ENCODE peak calls at places on chromosome X, in seven cellular contexts. One of them, this sample, is unnamed.

GRCh38 chrX:13667940-13668339 is 15.0 kb downstream of the TCEANC start:
- DNase-seq in IMR-90: no peak
- DNase-seq in CD8-positive, alpha-beta memory T cell: no peak
- DNase-seq in fibroblast of lung: no peak
- DNase-seq in adipocyte: no peak
- DNase-seq in PC-9: no peak
- DNase-seq in heart right ventricle: no peak
- DNase-seq in this sample: no peak

GRCh38 chrX:24242649-24243556 is 71.0 kb downstream of the SUPT20HL2 start:
- DNase-seq in adipocyte: peak; percentile 86
- DNase-seq in PC-9: no peak
- DNase-seq in heart right ventricle: peak; percentile 61
- DNase-seq in fibroblast of lung: peak; percentile 18
- DNase-seq in IMR-90: peak; percentile 63
- DNase-seq in CD8-positive, alpha-beta memory T cell: no peak
- DNase-seq in this sample: peak; percentile 89

GRCh38 chrX:69010339-69010738 is 154.9 kb downstream of the PJA1 start:
- DNase-seq in PC-9: no peak
- DNase-seq in heart right ventricle: no peak
- DNase-seq in IMR-90: no peak
- DNase-seq in adipocyte: no peak
- DNase-seq in fibroblast of lung: no peak
- DNase-seq in CD8-positive, alpha-beta memory T cell: no peak
- DNase-seq in this sample: no peak

GRCh38 chrX:20989361-20989760 is 384.9 kb upstream of the CNKSR2 start:
- DNase-seq in fibroblast of lung: peak; percentile 1
- DNase-seq in CD8-positive, alpha-beta memory T cell: no peak
- DNase-seq in heart right ventricle: no peak
- DNase-seq in IMR-90: no peak
- DNase-seq in adipocyte: no peak
- DNase-seq in PC-9: no peak
- DNase-seq in this sample: no peak

GRCh38 chrX:97845451-97845850 is 961.7 kb downstream of the RPA4 start:
- DNase-seq in heart right ventricle: no peak
- DNase-seq in IMR-90: no peak
- DNase-seq in fibroblast of lung: no peak
- DNase-seq in CD8-positive, alpha-beta memory T cell: no peak
- DNase-seq in adipocyte: no peak
- DNase-seq in PC-9: no peak
- DNase-seq in this sample: no peak

GRCh38 chrX:24395775-24396174 is 35.3 kb downstream of the SUPT20HL1 start:
- DNase-seq in heart right ventricle: peak; percentile 64
- DNase-seq in adipocyte: peak; percentile 88
- DNase-seq in IMR-90: peak; percentile 82
- DNase-seq in CD8-positive, alpha-beta memory T cell: peak; percentile 48
- DNase-seq in fibroblast of lung: peak; percentile 73
- DNase-seq in PC-9: peak; percentile 38
- DNase-seq in this sample: peak; percentile 15

GRCh38 chrX:93422693-93423092 is 250.7 kb downstream of the NAP1L3 start:
- DNase-seq in adipocyte: peak; percentile 5
- DNase-seq in heart right ventricle: no peak
- DNase-seq in PC-9: no peak
- DNase-seq in IMR-90: peak; percentile 1
- DNase-seq in fibroblast of lung: no peak
- DNase-seq in CD8-positive, alpha-beta memory T cell: no peak
- DNase-seq in this sample: no peak

GRCh38 chrX:68703369-68703768 is 55.9 kb downstream of the STARD8 start:
- DNase-seq in CD8-positive, alpha-beta memory T cell: no peak
- DNase-seq in fibroblast of lung: no peak
- DNase-seq in PC-9: no peak
- DNase-seq in adipocyte: no peak
- DNase-seq in IMR-90: no peak
- DNase-seq in heart right ventricle: peak; percentile 48
- DNase-seq in this sample: no peak

GRCh38 chrX:7069556-7069955 is 78.0 kb upstream of the STS start:
- DNase-seq in CD8-positive, alpha-beta memory T cell: no peak
- DNase-seq in IMR-90: no peak
- DNase-seq in PC-9: no peak
- DNase-seq in fibroblast of lung: no peak
- DNase-seq in adipocyte: no peak
- DNase-seq in heart right ventricle: no peak
- DNase-seq in this sample: no peak

GRCh38 chrX:9379697-9380551 is 84.9 kb upstream of the TBL1X start:
- DNase-seq in IMR-90: peak; percentile 61
- DNase-seq in CD8-positive, alpha-beta memory T cell: no peak
- DNase-seq in adipocyte: peak; percentile 30
- DNase-seq in heart right ventricle: no peak
- DNase-seq in fibroblast of lung: peak; percentile 58
- DNase-seq in PC-9: no peak
- DNase-seq in this sample: peak; percentile 44

GRCh38 chrX:136192839-136193414 is 45.6 kb downstream of the FHL1 start:
- DNase-seq in adipocyte: peak; percentile 48
- DNase-seq in PC-9: no peak
- DNase-seq in fibroblast of lung: peak; percentile 81
- DNase-seq in IMR-90: peak; percentile 68
- DNase-seq in CD8-positive, alpha-beta memory T cell: no peak
- DNase-seq in heart right ventricle: no peak
- DNase-seq in this sample: no peak

GRCh38 chrX:136190038-136190437 is 42.7 kb downstream of the FHL1 start:
- DNase-seq in IMR-90: no peak
- DNase-seq in heart right ventricle: no peak
- DNase-seq in adipocyte: no peak
- DNase-seq in CD8-positive, alpha-beta memory T cell: no peak
- DNase-seq in PC-9: no peak
- DNase-seq in fibroblast of lung: no peak
- DNase-seq in this sample: no peak

GRCh38 chrX:136191171-136191570 is 43.8 kb downstream of the FHL1 start:
- DNase-seq in CD8-positive, alpha-beta memory T cell: no peak
- DNase-seq in PC-9: no peak
- DNase-seq in adipocyte: no peak
- DNase-seq in heart right ventricle: no peak
- DNase-seq in fibroblast of lung: no peak
- DNase-seq in IMR-90: no peak
- DNase-seq in this sample: no peak

GRCh38 chrX:136193771-136194170 is 46.4 kb downstream of the FHL1 start:
- DNase-seq in CD8-positive, alpha-beta memory T cell: no peak
- DNase-seq in adipocyte: no peak
- DNase-seq in PC-9: no peak
- DNase-seq in heart right ventricle: no peak
- DNase-seq in fibroblast of lung: no peak
- DNase-seq in IMR-90: no peak
- DNase-seq in this sample: no peak

GRCh38 chrX:136192135-136192534 is 44.8 kb downstream of the FHL1 start:
- DNase-seq in PC-9: no peak
- DNase-seq in adipocyte: no peak
- DNase-seq in fibroblast of lung: no peak
- DNase-seq in heart right ventricle: no peak
- DNase-seq in CD8-positive, alpha-beta memory T cell: no peak
- DNase-seq in IMR-90: no peak
- DNase-seq in this sample: no peak
- H3K4me3 ChIP-seq in PC-9: no peak overlapping the region
- H3K4me3 ChIP-seq in adipocyte: peak overlapping the region; percentile 2
- H3K4me3 ChIP-seq in fibroblast of lung: no peak overlapping the region
- H3K4me3 ChIP-seq in heart right ventricle: no peak overlapping the region
- H3K4me3 ChIP-seq in CD8-positive, alpha-beta memory T cell: no peak overlapping the region
- H3K4me3 ChIP-seq in IMR-90: no peak overlapping the region
- H3K4me3 ChIP-seq in this sample: no peak overlapping the region

GRCh38 chrX:129793604-129794191 is 13.9 kb downstream of the SASH3 start:
- DNase-seq in fibroblast of lung: no peak
- DNase-seq in IMR-90: no peak
- DNase-seq in adipocyte: no peak
- DNase-seq in PC-9: no peak
- DNase-seq in heart right ventricle: no peak
- DNase-seq in CD8-positive, alpha-beta memory T cell: no peak
- DNase-seq in this sample: no peak

GRCh38 chrX:129791336-129791735 is 11.6 kb downstream of the SASH3 start:
- DNase-seq in fibroblast of lung: no peak
- DNase-seq in CD8-positive, alpha-beta memory T cell: no peak
- DNase-seq in heart right ventricle: no peak
- DNase-seq in adipocyte: no peak
- DNase-seq in PC-9: no peak
- DNase-seq in IMR-90: no peak
- DNase-seq in this sample: no peak

GRCh38 chrX:129792586-129793291 is 13.0 kb downstream of the SASH3 start:
- DNase-seq in heart right ventricle: no peak
- DNase-seq in adipocyte: no peak
- DNase-seq in PC-9: no peak
- DNase-seq in IMR-90: no peak
- DNase-seq in fibroblast of lung: no peak
- DNase-seq in CD8-positive, alpha-beta memory T cell: no peak
- DNase-seq in this sample: no peak

GRCh38 chrX:129790808-129791207 is 11.1 kb downstream of the SASH3 start:
- DNase-seq in adipocyte: no peak
- DNase-seq in PC-9: no peak
- DNase-seq in IMR-90: no peak
- DNase-seq in fibroblast of lung: no peak
- DNase-seq in heart right ventricle: no peak
- DNase-seq in CD8-positive, alpha-beta memory T cell: no peak
- DNase-seq in this sample: no peak

DNA sequence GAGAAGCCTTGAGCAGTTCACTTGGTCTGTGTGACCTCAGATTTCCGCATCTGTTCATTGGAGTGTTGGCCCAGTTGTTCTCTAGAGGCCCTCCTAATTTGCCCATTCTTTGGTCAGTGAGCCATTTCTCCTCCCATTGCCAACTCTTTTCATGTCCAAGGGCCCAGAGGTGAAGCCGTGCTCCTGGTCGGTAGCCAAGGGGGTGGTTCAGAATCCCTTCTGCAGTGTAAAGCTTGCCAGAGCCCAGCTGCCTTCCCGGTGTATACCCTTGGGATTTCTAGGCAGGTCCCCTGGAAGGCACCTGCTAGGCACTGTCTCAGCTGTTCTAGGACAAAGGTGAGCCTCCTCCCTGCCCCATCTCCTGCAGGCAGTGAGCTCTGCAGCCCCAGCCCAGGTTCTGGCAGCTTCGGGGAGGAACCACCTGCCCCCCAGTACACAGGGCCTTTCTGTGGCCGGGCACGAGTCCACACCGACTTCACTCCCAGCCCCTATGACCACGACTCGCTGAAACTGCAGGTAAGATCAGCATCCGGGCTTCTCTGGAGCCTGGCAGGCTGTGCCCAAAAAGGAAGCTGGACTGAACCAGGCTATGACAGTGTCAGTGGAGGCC is 12.3 kb downstream of the SASH3 start:
- DNase-seq in IMR-90: no peak
- DNase-seq in adipocyte: no peak
- DNase-seq in fibroblast of lung: no peak
- DNase-seq in heart right ventricle: no peak
- DNase-seq in CD8-positive, alpha-beta memory T cell: no peak
- DNase-seq in PC-9: no peak
- DNase-seq in this sample: no peak
- H3K36me3 ChIP-seq in IMR-90: no peaks in the 10 kb centered on the region
- H3K36me3 ChIP-seq in adipocyte: no peaks in the 10 kb centered on the region
- H3K36me3 ChIP-seq in fibroblast of lung: no peaks in the 10 kb centered on the region
- H3K36me3 ChIP-seq in heart right ventricle: peaks cover 86% of the 10 kb centered on the region
- H3K36me3 ChIP-seq in CD8-positive, alpha-beta memory T cell: peaks cover 43% of the 10 kb centered on the region
- H3K36me3 ChIP-seq in PC-9: no peaks in the 10 kb centered on the region
- H3K36me3 ChIP-seq in this sample: no peaks in the 10 kb centered on the region

GRCh38 chrX:101079736-101080135 is 1.1 kb downstream of the TMEM35A start:
- DNase-seq in adipocyte: no peak
- DNase-seq in CD8-positive, alpha-beta memory T cell: no peak
- DNase-seq in fibroblast of lung: no peak
- DNase-seq in PC-9: no peak
- DNase-seq in IMR-90: no peak
- DNase-seq in heart right ventricle: no peak
- DNase-seq in this sample: no peak

GRCh38 chrX:101081257-101081656 is 2.6 kb downstream of the TMEM35A start:
- DNase-seq in fibroblast of lung: peak; percentile 16
- DNase-seq in CD8-positive, alpha-beta memory T cell: no peak
- DNase-seq in adipocyte: no peak
- DNase-seq in PC-9: no peak
- DNase-seq in IMR-90: no peak
- DNase-seq in heart right ventricle: no peak
- DNase-seq in this sample: no peak

GRCh38 chrX:101079223-101079622 is 544 bp downstream of the TMEM35A start:
- DNase-seq in heart right ventricle: no peak
- DNase-seq in IMR-90: peak; percentile 32
- DNase-seq in fibroblast of lung: peak; percentile 12
- DNase-seq in PC-9: no peak
- DNase-seq in adipocyte: peak; percentile 15
- DNase-seq in CD8-positive, alpha-beta memory T cell: no peak
- DNase-seq in this sample: no peak

GRCh38 chrX:101080326-101080725 is 1.6 kb downstream of the TMEM35A start:
- DNase-seq in CD8-positive, alpha-beta memory T cell: no peak
- DNase-seq in fibroblast of lung: no peak
- DNase-seq in PC-9: no peak
- DNase-seq in adipocyte: no peak
- DNase-seq in heart right ventricle: no peak
- DNase-seq in IMR-90: no peak
- DNase-seq in this sample: no peak

DNA sequence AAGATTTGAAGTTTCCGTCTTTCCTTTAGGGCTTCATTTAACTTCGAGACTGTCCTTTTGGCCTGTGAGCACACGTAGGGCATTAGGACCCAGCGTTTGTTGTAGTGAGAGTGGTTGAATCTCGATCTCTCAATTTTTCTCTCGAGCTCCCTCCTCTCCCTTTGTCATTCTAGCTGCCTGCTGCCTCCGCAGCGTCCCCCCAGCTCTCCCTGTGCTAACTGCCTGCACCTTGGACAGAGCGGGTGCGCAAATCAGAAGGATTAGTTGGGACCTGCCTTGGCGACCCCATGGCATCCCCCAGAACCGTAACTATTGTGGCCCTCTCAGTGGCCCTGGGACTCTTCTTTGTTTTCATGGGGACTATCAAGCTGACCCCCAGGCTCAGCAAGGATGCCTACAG is at the start of gene TMEM35A:
- DNase-seq in PC-9: no peak
- DNase-seq in adipocyte: peak; percentile 44
- DNase-seq in heart right ventricle: no peak
- DNase-seq in fibroblast of lung: peak; percentile 44
- DNase-seq in IMR-90: peak; percentile 51
- DNase-seq in CD8-positive, alpha-beta memory T cell: no peak
- DNase-seq in this sample: no peak
- H3K4me3 ChIP-seq in PC-9: no peak within 1 kb of the TSS
- H3K4me3 ChIP-seq in adipocyte: peak within 1 kb of the TSS; percentile 67
- H3K4me3 ChIP-seq in heart right ventricle: peak within 1 kb of the TSS; percentile 47
- H3K4me3 ChIP-seq in fibroblast of lung: peak within 1 kb of the TSS; percentile 85
- H3K4me3 ChIP-seq in IMR-90: peak within 1 kb of the TSS; percentile 72
- H3K4me3 ChIP-seq in CD8-positive, alpha-beta memory T cell: no peak within 1 kb of the TSS
- H3K4me3 ChIP-seq in this sample: no peak within 1 kb of the TSS

GRCh38 chrX:40058719-40059118 is 39.0 kb downstream of the BCOR start:
- DNase-seq in heart right ventricle: no peak
- DNase-seq in adipocyte: no peak
- DNase-seq in CD8-positive, alpha-beta memory T cell: no peak
- DNase-seq in fibroblast of lung: no peak
- DNase-seq in PC-9: no peak
- DNase-seq in IMR-90: no peak
- DNase-seq in this sample: no peak

GRCh38 chrX:40056420-40056819 is 41.3 kb downstream of the BCOR start:
- DNase-seq in adipocyte: no peak
- DNase-seq in fibroblast of lung: no peak
- DNase-seq in CD8-positive, alpha-beta memory T cell: no peak
- DNase-seq in IMR-90: no peak
- DNase-seq in heart right ventricle: no peak
- DNase-seq in PC-9: no peak
- DNase-seq in this sample: peak; percentile 6

GRCh38 chrX:40054793-40055192 is 43.0 kb downstream of the BCOR start:
- DNase-seq in adipocyte: no peak
- DNase-seq in fibroblast of lung: peak; percentile 23
- DNase-seq in PC-9: no peak
- DNase-seq in heart right ventricle: no peak
- DNase-seq in IMR-90: peak; percentile 62
- DNase-seq in CD8-positive, alpha-beta memory T cell: no peak
- DNase-seq in this sample: no peak

GRCh38 chrX:40057405-40057804 is 40.4 kb downstream of the BCOR start:
- DNase-seq in PC-9: no peak
- DNase-seq in CD8-positive, alpha-beta memory T cell: no peak
- DNase-seq in IMR-90: no peak
- DNase-seq in fibroblast of lung: no peak
- DNase-seq in adipocyte: no peak
- DNase-seq in heart right ventricle: no peak
- DNase-seq in this sample: no peak

GRCh38 chrX:40055495-40055894 is 42.3 kb downstream of the BCOR start:
- DNase-seq in heart right ventricle: no peak
- DNase-seq in CD8-positive, alpha-beta memory T cell: no peak
- DNase-seq in adipocyte: no peak
- DNase-seq in fibroblast of lung: peak; percentile 26
- DNase-seq in IMR-90: peak; percentile 16
- DNase-seq in PC-9: no peak
- DNase-seq in this sample: no peak
- H3K36me3 ChIP-seq in heart right ventricle: peaks cover 97% of the 10 kb centered on the region
- H3K36me3 ChIP-seq in CD8-positive, alpha-beta memory T cell: peaks cover 36% of the 10 kb centered on the region
- H3K36me3 ChIP-seq in adipocyte: peaks cover 39% of the 10 kb centered on the region
- H3K36me3 ChIP-seq in fibroblast of lung: peaks cover 5% of the 10 kb centered on the region
- H3K36me3 ChIP-seq in IMR-90: peaks cover 43% of the 10 kb centered on the region
- H3K36me3 ChIP-seq in PC-9: no peaks in the 10 kb centered on the region
- H3K36me3 ChIP-seq in this sample: peaks cover 48% of the 10 kb centered on the region

This sample was measured in MG63.